ENCODE peak calls at places on chromosomes 3 and 15, in five cellular contexts. E is A549, Y is IMR-90, W is HepG2, O is K562. Q is an unnamed sample.

GRCh38 chr3:13427662-13428603 is 7.8 kb upstream of the NUP210 start:
- DNase-seq in Y (no peak), W (no peak), O (peak; percentile 5), E (no peak), Q (no peak)

GRCh38 chr3:4561661-4562060 is 68.5 kb downstream of the ITPR1 start:
- DNase-seq in O (no peak), E (no peak), W (peak; percentile 53), Y (no peak), Q (no peak)

GRCh38 chr3:23359116-23359515 is 156.0 kb downstream of the UBE2E2 start:
- DNase-seq in E (no peak), Y (no peak), O (no peak), W (no peak), Q (no peak)

GRCh38 chr3:8441969-8442559 is 59.6 kb upstream of the LMCD1 start:
- DNase-seq in Y (peak; percentile 77), O (peak; percentile 36), W (peak; percentile 60), E (peak; percentile 75), Q (peak; percentile 60)

GRCh38 chr3:193049901-193050300 is 132.2 kb upstream of the MB21D2 start:
- DNase-seq in W (no peak), E (no peak), O (no peak), Y (no peak), Q (no peak)

GRCh38 chr3:87236093-87236492 is 9.0 kb downstream of the CHMP2B start:
- DNase-seq in Y (no peak), E (no peak), O (no peak), W (no peak), Q (no peak)

GRCh38 chr15:52440414-52440813 is 88.3 kb downstream of the MYO5A start:
- DNase-seq in Y (peak; percentile 42), E (peak; percentile 33), W (peak; percentile 9), O (no peak), Q (no peak)

GRCh38 chr15:79644091-79644490 is 212.0 kb downstream of the MINAR1 start:
- DNase-seq in Y (peak; percentile 85), E (peak; percentile 27), W (no peak), O (no peak), Q (no peak)

GRCh38 chr3:112786002-112786590 is 60.6 kb downstream of the CD200R1L start:
- DNase-seq in E (no peak), Y (peak; percentile 73), W (no peak), O (peak; percentile 25), Q (no peak)

GRCh38 chr15:99343836-99344551 is 92.7 kb downstream of the LRRC28 start:
- DNase-seq in E (no peak), W (no peak), Y (no peak), O (no peak), Q (peak; percentile 21)

GRCh38 chr15:78048410-78048946 is 29.0 kb downstream of the TBC1D2B start:
- DNase-seq in E (no peak), W (no peak), Y (no peak), O (no peak), Q (no peak)

GRCh38 chr15:101014276-101014675 is 95.1 kb downstream of the LRRK1 start:
- DNase-seq in W (no peak), O (no peak), E (no peak), Y (no peak), Q (no peak)

GRCh38 chr15:22778796-22779195 is 7.6 kb upstream of the NIPA1 start:
- DNase-seq in O (no peak), E (no peak), W (no peak), Y (no peak), Q (no peak)

GRCh38 chr3:120416868-120417267 is 33.9 kb downstream of the FSTL1 start:
- DNase-seq in O (no peak), E (no peak), W (no peak), Y (no peak), Q (no peak)

GRCh38 chr15:101652783-101653430 is 726 bp upstream of the TM2D3 start:
- DNase-seq in O (peak; percentile 40), Y (no peak), E (no peak), W (no peak), Q (no peak)

GRCh38 chr15:69629631-69630161 is 177.1 kb downstream of the RPLP1 start:
- DNase-seq in E (no peak), Y (no peak), O (no peak), W (no peak), Q (no peak)

GRCh38 chr3:50336452-50337174 is 4.0 kb downstream of the RASSF1 start:
- DNase-seq in O (no peak), W (no peak), E (peak; percentile 32), Y (peak; percentile 28), Q (no peak)

GRCh38 chr3:15794303-15794771 is 3.4 kb downstream of the ANKRD28 start:
- DNase-seq in Y (peak; percentile 87), O (peak; percentile 35), E (no peak), W (no peak), Q (no peak)

GRCh38 chr15:78684645-78685044 is 43.6 kb upstream of the CHRNB4 start:
- DNase-seq in Y (no peak), W (no peak), O (no peak), E (no peak), Q (peak; percentile 20)

GRCh38 chr3:144770813-144771400 is 799.3 kb downstream of the DIPK2A start:
- DNase-seq in Y (peak; percentile 38), O (no peak), W (peak; percentile 32), E (no peak), Q (no peak)

GRCh38 chr3:182703233-182703632 is 90.1 kb upstream of the ATP11B start:
- DNase-seq in E (no peak), W (no peak), Y (no peak), O (no peak), Q (no peak)

GRCh38 chr3:113193298-113193697 is 18.1 kb upstream of the BOC start:
- DNase-seq in O (no peak), W (no peak), Y (no peak), E (no peak), Q (no peak)

GRCh38 chr3:176939022-176939817 is 258.1 kb downstream of the TBL1XR1 start:
- DNase-seq in W (peak; percentile 67), E (peak; percentile 43), O (peak; percentile 57), Y (peak; percentile 86), Q (no peak)

GRCh38 chr15:68574629-68575028 is 4.2 kb upstream of the CORO2B start:
- DNase-seq in O (no peak), Y (no peak), E (no peak), W (no peak), Q (no peak)

GRCh38 chr3:99409961-99410360 is 228.4 kb upstream of the COL8A1 start:
- DNase-seq in W (no peak), Y (no peak), E (no peak), O (no peak), Q (no peak)

GRCh38 chr3:18715208-18715607 is 290.1 kb upstream of the SATB1 start:
- DNase-seq in E (no peak), O (no peak), Y (no peak), W (no peak), Q (no peak)

GRCh38 chr3:14256046-14256445 is 77.4 kb downstream of the LSM3 start:
- DNase-seq in Y (no peak), W (peak; percentile 33), O (peak; percentile 63), E (no peak), Q (no peak)

GRCh38 chr3:118618247-118619040 is 416.2 kb downstream of the IGSF11 start:
- DNase-seq in O (no peak), E (no peak), W (no peak), Y (no peak), Q (no peak)

GRCh38 chr15:38066612-38067011 is 132.2 kb downstream of the TMCO5A start:
- DNase-seq in Y (no peak), W (no peak), O (no peak), E (no peak), Q (no peak)

GRCh38 chr15:38068600-38068999 is 134.2 kb downstream of the TMCO5A start:
- DNase-seq in E (no peak), Y (no peak), O (no peak), W (no peak), Q (no peak)

GRCh38 chr15:38069506-38069905 is 135.1 kb downstream of the TMCO5A start:
- DNase-seq in O (no peak), E (peak; percentile 25), W (no peak), Y (peak; percentile 86), Q (no peak)

GRCh38 chr15:38070778-38071177 is 136.3 kb downstream of the TMCO5A start:
- DNase-seq in E (no peak), Y (peak; percentile 32), W (no peak), O (no peak), Q (no peak)

GRCh38 chr15:38069001-38069400 is 134.6 kb downstream of the TMCO5A start:
- DNase-seq in E (peak; percentile 22), W (no peak), Y (peak; percentile 85), O (no peak), Q (no peak)
- TF ChIP-seq MAFK in E (no peak), W (no peak), Y (no peak), O (no peak), Q (no peak)

GRCh38 chr3:52574056-52574965 is 37.9 kb downstream of the UQCC5 start:
- DNase-seq in Y (no peak), E (no peak), O (no peak), W (no peak), Q (no peak)
- TF ChIP-seq CEBPB in Y (no peak), E (no peak), O (no peak), W (no peak), Q (no peak)

GRCh38 chr3:141412936-141413354 is 44.6 kb downstream of the ZBTB38 start:
- DNase-seq in E (no peak), W (peak; percentile 93), Y (peak; percentile 85), O (no peak), Q (no peak)
- H3K4me1 ChIP-seq in E (peaks cover 93% of the 10 kb centered on the region), W (peaks cover 67% of the 10 kb centered on the region), Y (peaks cover 39% of the 10 kb centered on the region), O (peaks cover 28% of the 10 kb centered on the region), Q (no peaks in the 10 kb centered on the region)

DNA sequence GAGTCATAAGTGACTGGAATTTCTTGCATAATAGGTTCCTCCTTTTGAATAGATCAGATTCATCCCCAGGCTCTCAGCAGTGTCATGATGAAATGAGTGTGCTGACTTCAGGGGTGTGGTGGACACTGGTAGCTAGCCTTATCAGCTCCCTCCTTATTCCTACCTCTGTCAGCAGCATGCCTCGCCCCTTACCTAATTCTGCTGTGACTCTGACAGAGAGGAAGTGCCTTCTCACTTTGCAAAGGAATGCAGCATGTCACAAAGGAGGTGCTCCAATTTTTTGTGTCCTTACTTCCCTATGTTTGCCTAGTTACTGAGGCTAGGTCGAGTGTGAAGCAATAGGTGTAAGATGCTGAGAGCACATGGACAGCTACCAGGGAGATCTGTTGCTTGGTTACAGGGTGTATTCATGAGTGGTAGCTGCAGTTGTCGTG is 90.6 kb downstream of the TNFAIP8L3 start:
- DNase-seq in E (no peak), O (peak; percentile 84), W (no peak), Y (peak; percentile 57), Q (peak; percentile 7)
- TF ChIP-seq MAFK in E (no peak), O (no peak), W (no peak), Y (no peak), Q (no peak)

DNA sequence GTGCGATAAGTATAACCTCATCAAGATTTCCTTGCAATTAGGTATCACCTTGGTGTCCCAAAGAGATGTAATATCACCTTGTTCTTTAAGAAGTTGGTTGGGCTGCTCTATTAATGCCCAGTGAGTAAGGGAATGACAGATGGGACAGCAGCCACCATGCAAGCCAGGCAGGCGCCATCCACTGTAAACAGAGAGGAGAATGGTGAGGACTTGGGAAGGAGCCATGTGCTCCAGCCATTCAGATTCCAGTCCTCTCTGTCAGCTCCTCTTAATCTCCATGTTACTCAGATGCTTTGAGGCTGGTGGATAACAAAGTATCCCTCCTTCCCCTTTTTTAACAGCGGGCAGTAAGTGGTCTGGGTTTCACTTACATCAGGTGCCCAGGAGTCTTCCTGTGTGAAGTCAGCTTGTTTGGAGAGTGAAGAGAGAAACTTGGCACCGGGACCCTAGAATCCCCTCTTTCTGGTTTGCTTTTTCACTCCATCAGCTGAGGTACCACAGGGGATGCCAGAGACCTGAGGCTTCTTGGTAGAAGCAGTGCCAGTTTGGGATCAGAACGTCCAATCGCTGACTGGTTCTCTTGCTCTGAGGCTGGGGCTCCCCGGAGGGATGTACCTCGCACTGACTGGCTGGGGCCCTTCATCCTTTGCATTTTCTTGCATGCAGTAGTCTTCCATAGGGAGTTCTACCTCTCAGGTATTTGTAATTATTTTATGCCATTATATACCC is 29.5 kb downstream of the SLCO3A1 start:
- DNase-seq in E (no peak), Y (peak; percentile 60), W (no peak), O (no peak), Q (peak; percentile 36)
- TF ChIP-seq CEBPB in E (no peak), Y (no peak), W (no peak), O (no peak), Q (no peak)